ENCODE peak calls at places on chromosome 4, in nine cellular contexts. E is HCT116, X is sigmoid colon, N is GM23338, P is upper lobe of left lung, Z is stomach, G is GM12891, T is vagina, R is endothelial cell of umbilical vein. D is an unnamed sample.

GRCh38 chr4:81442479-81443085 is 29.1 kb downstream of the RASGEF1B start:
- DNase-seq in E (no peak), X (no peak), N (no peak), P (no peak), Z (no peak), G (no peak), T (no peak), R (no peak), D (no peak)

GRCh38 chr4:8736083-8736825 is 135.4 kb downstream of the HMX1 start:
- DNase-seq in E (no peak), X (peak), N (no peak), P (no peak), Z (no peak), G (no peak), T (no peak), R (no peak), D (no peak)

GRCh38 chr4:55038176-55038890 is 87.1 kb downstream of the KDR start:
- DNase-seq in E (no peak), X (no peak), N (no peak), P (peak), Z (no peak), G (no peak), T (no peak), R (peak), D (no peak)

GRCh38 chr4:147780137-147780777 is 48.4 kb downstream of the ARHGAP10 start:
- DNase-seq in E (no peak), X (no peak), N (no peak), P (peak), Z (no peak), G (no peak), T (no peak), R (no peak), D (peak)

GRCh38 chr4:17447675-17448298 is 64.1 kb downstream of the QDPR start:
- DNase-seq in E (peak), X (no peak), N (peak), P (no peak), Z (peak), G (peak), T (no peak), R (peak), D (peak)

GRCh38 chr4:76689079-76689817 is 208.7 kb downstream of the SOWAHB start:
- DNase-seq in E (peak), X (no peak), N (peak), P (peak), Z (peak), G (peak), T (no peak), R (peak), D (peak)

GRCh38 chr4:56658410-56659003 is 22.6 kb downstream of the HOPX start:
- DNase-seq in E (no peak), X (no peak), N (no peak), P (no peak), Z (no peak), G (no peak), T (no peak), R (no peak), D (no peak)

GRCh38 chr4:66373268-66373667 is 703.0 kb upstream of the EPHA5 start:
- DNase-seq in E (no peak), X (no peak), N (no peak), P (no peak), Z (no peak), G (no peak), T (no peak), R (no peak), D (no peak)

DNA sequence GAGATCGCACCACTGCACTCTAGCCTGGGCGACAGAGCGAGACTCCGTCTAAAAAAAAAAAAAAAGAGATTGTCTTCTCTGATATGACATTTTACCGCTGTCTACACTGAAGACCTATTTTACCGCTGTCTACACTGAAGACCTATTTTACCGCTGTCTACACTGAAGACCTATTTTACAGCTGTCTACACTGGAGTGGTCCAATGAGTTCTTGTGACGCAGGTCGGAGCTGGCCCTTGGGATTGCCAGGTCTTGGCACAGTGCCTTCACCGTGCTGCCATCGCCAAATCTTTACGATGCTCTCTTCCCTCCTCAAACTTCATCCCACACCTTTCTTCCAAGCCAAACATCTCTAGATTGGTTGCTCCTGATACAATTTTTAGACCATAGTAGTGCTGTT is 183.1 kb upstream of the FAT1 start:
- DNase-seq in E (no peak), X (no peak), N (no peak), P (no peak), Z (no peak), G (no peak), T (no peak), R (no peak), D (no peak)
- TF ChIP-seq POLR2AphosphoS5 in E (no peak), X (no peak), N (no peak), P (no peak), Z (no peak), G (no peak), T (no peak), R (no peak), D (no peak)

GRCh38 chr4:61740950-61741638 is 541.0 kb downstream of the ADGRL3 start:
- DNase-seq in E (no peak), X (no peak), N (peak), P (no peak), Z (no peak), G (no peak), T (no peak), R (no peak), D (no peak)
- TF ChIP-seq POLR2AphosphoS5 in E (no peak), X (no peak), N (no peak), P (no peak), Z (no peak), G (no peak), T (no peak), R (no peak), D (no peak)

GRCh38 chr4:182904271-182904761 is 12.9 kb downstream of the DCTD start:
- DNase-seq in E (no peak), X (no peak), N (peak), P (no peak), Z (no peak), G (no peak), T (no peak), R (no peak), D (no peak)
- TF ChIP-seq POLR2AphosphoS5 in E (no peak), X (no peak), N (no peak), P (no peak), Z (no peak), G (no peak), T (no peak), R (no peak), D (no peak)

GRCh38 chr4:128861856-128862518 is 52.5 kb downstream of the JADE1 start:
- DNase-seq in E (no peak), X (no peak), N (no peak), P (peak), Z (no peak), G (no peak), T (no peak), R (no peak), D (no peak)
- TF ChIP-seq POLR2AphosphoS5 in E (no peak), X (no peak), N (no peak), P (peak), Z (no peak), G (no peak), T (no peak), R (no peak), D (no peak)